ENCODE peak calls at places on chromosome 4, in nine cellular contexts. One of them, this sample, is unnamed.

GRCh38 chr4:152591361-152591760 is 55.5 kb upstream of the FBXW7 start:
- DNase-seq in aorta: no peak
- DNase-seq in head of caudate nucleus: peak
- DNase-seq in psoas muscle: peak
- DNase-seq in AML-193: no peak
- DNase-seq in NCI-H1436: peak
- DNase-seq in activated CD8-positive, alpha-beta memory T cell treated with anti-CD3 and anti-CD28 coated beads for 4 hours: no peak
- DNase-seq in fibroblast of lung: peak
- DNase-seq in stimulated activated CD4-positive, alpha-beta T cell treated with anti-CD3 and anti-CD28 coated beads, TNF-alpha, amount 100 ng/mL, for 1 hour: no peak
- DNase-seq in this sample: no peak

GRCh38 chr4:155972098-155972497 is 18.4 kb upstream of the CTSO start:
- DNase-seq in fibroblast of lung: no peak
- DNase-seq in psoas muscle: no peak
- DNase-seq in head of caudate nucleus: peak
- DNase-seq in activated CD8-positive, alpha-beta memory T cell treated with anti-CD3 and anti-CD28 coated beads for 4 hours: no peak
- DNase-seq in stimulated activated CD4-positive, alpha-beta T cell treated with anti-CD3 and anti-CD28 coated beads, TNF-alpha, amount 100 ng/mL, for 1 hour: no peak
- DNase-seq in AML-193: peak
- DNase-seq in aorta: no peak
- DNase-seq in NCI-H1436: no peak
- DNase-seq in this sample: no peak

GRCh38 chr4:8766610-8767009 is 105.0 kb downstream of the HMX1 start:
- DNase-seq in aorta: peak
- DNase-seq in AML-193: no peak
- DNase-seq in psoas muscle: no peak
- DNase-seq in activated CD8-positive, alpha-beta memory T cell treated with anti-CD3 and anti-CD28 coated beads for 4 hours: no peak
- DNase-seq in fibroblast of lung: no peak
- DNase-seq in NCI-H1436: no peak
- DNase-seq in stimulated activated CD4-positive, alpha-beta T cell treated with anti-CD3 and anti-CD28 coated beads, TNF-alpha, amount 100 ng/mL, for 1 hour: no peak
- DNase-seq in head of caudate nucleus: no peak
- DNase-seq in this sample: no peak

GRCh38 chr4:101862595-101862994 is 72.1 kb downstream of the BANK1 start:
- DNase-seq in psoas muscle: no peak
- DNase-seq in aorta: no peak
- DNase-seq in NCI-H1436: no peak
- DNase-seq in head of caudate nucleus: no peak
- DNase-seq in stimulated activated CD4-positive, alpha-beta T cell treated with anti-CD3 and anti-CD28 coated beads, TNF-alpha, amount 100 ng/mL, for 1 hour: no peak
- DNase-seq in activated CD8-positive, alpha-beta memory T cell treated with anti-CD3 and anti-CD28 coated beads for 4 hours: no peak
- DNase-seq in AML-193: no peak
- DNase-seq in fibroblast of lung: no peak
- DNase-seq in this sample: no peak

GRCh38 chr4:27692098-27692679 is 831.5 kb downstream of the STIM2 start:
- DNase-seq in activated CD8-positive, alpha-beta memory T cell treated with anti-CD3 and anti-CD28 coated beads for 4 hours: no peak
- DNase-seq in aorta: peak
- DNase-seq in fibroblast of lung: peak
- DNase-seq in psoas muscle: no peak
- DNase-seq in NCI-H1436: peak
- DNase-seq in stimulated activated CD4-positive, alpha-beta T cell treated with anti-CD3 and anti-CD28 coated beads, TNF-alpha, amount 100 ng/mL, for 1 hour: no peak
- DNase-seq in AML-193: peak
- DNase-seq in head of caudate nucleus: peak
- DNase-seq in this sample: no peak

GRCh38 chr4:162645381-162645780 is 481.6 kb upstream of the FSTL5 start:
- DNase-seq in stimulated activated CD4-positive, alpha-beta T cell treated with anti-CD3 and anti-CD28 coated beads, TNF-alpha, amount 100 ng/mL, for 1 hour: no peak
- DNase-seq in activated CD8-positive, alpha-beta memory T cell treated with anti-CD3 and anti-CD28 coated beads for 4 hours: no peak
- DNase-seq in head of caudate nucleus: no peak
- DNase-seq in NCI-H1436: no peak
- DNase-seq in fibroblast of lung: peak
- DNase-seq in psoas muscle: no peak
- DNase-seq in AML-193: no peak
- DNase-seq in aorta: no peak
- DNase-seq in this sample: no peak

GRCh38 chr4:38856524-38857337 is at the start of gene TLR6:
- DNase-seq in aorta: no peak
- DNase-seq in fibroblast of lung: peak
- DNase-seq in stimulated activated CD4-positive, alpha-beta T cell treated with anti-CD3 and anti-CD28 coated beads, TNF-alpha, amount 100 ng/mL, for 1 hour: peak
- DNase-seq in NCI-H1436: peak
- DNase-seq in activated CD8-positive, alpha-beta memory T cell treated with anti-CD3 and anti-CD28 coated beads for 4 hours: peak
- DNase-seq in head of caudate nucleus: peak
- DNase-seq in psoas muscle: no peak
- DNase-seq in AML-193: peak
- DNase-seq in this sample: no peak

GRCh38 chr4:185817403-185817818 is 5.4 kb upstream of the SORBS2 start:
- DNase-seq in fibroblast of lung: no peak
- DNase-seq in NCI-H1436: no peak
- DNase-seq in head of caudate nucleus: no peak
- DNase-seq in stimulated activated CD4-positive, alpha-beta T cell treated with anti-CD3 and anti-CD28 coated beads, TNF-alpha, amount 100 ng/mL, for 1 hour: no peak
- DNase-seq in AML-193: no peak
- DNase-seq in psoas muscle: no peak
- DNase-seq in activated CD8-positive, alpha-beta memory T cell treated with anti-CD3 and anti-CD28 coated beads for 4 hours: no peak
- DNase-seq in aorta: no peak
- DNase-seq in this sample: no peak

GRCh38 chr4:182188622-182189021 is 54.6 kb upstream of the TENM3 start:
- DNase-seq in NCI-H1436: no peak
- DNase-seq in psoas muscle: no peak
- DNase-seq in stimulated activated CD4-positive, alpha-beta T cell treated with anti-CD3 and anti-CD28 coated beads, TNF-alpha, amount 100 ng/mL, for 1 hour: no peak
- DNase-seq in aorta: no peak
- DNase-seq in activated CD8-positive, alpha-beta memory T cell treated with anti-CD3 and anti-CD28 coated beads for 4 hours: no peak
- DNase-seq in head of caudate nucleus: no peak
- DNase-seq in fibroblast of lung: peak
- DNase-seq in AML-193: no peak
- DNase-seq in this sample: no peak

GRCh38 chr4:113303315-113303714 is 253.9 kb downstream of the ANK2 start:
- DNase-seq in fibroblast of lung: no peak
- DNase-seq in psoas muscle: no peak
- DNase-seq in aorta: no peak
- DNase-seq in AML-193: no peak
- DNase-seq in NCI-H1436: no peak
- DNase-seq in activated CD8-positive, alpha-beta memory T cell treated with anti-CD3 and anti-CD28 coated beads for 4 hours: no peak
- DNase-seq in stimulated activated CD4-positive, alpha-beta T cell treated with anti-CD3 and anti-CD28 coated beads, TNF-alpha, amount 100 ng/mL, for 1 hour: no peak
- DNase-seq in head of caudate nucleus: no peak
- DNase-seq in this sample: no peak

GRCh38 chr4:99808260-99808857 is 8.3 kb upstream of the DAPP1 start:
- DNase-seq in stimulated activated CD4-positive, alpha-beta T cell treated with anti-CD3 and anti-CD28 coated beads, TNF-alpha, amount 100 ng/mL, for 1 hour: peak
- DNase-seq in aorta: no peak
- DNase-seq in AML-193: peak
- DNase-seq in fibroblast of lung: peak
- DNase-seq in activated CD8-positive, alpha-beta memory T cell treated with anti-CD3 and anti-CD28 coated beads for 4 hours: peak
- DNase-seq in NCI-H1436: peak
- DNase-seq in psoas muscle: peak
- DNase-seq in head of caudate nucleus: peak
- DNase-seq in this sample: no peak

GRCh38 chr4:156976147-156976546 is 4.5 kb upstream of the PDGFC start:
- DNase-seq in head of caudate nucleus: no peak
- DNase-seq in psoas muscle: no peak
- DNase-seq in NCI-H1436: no peak
- DNase-seq in activated CD8-positive, alpha-beta memory T cell treated with anti-CD3 and anti-CD28 coated beads for 4 hours: no peak
- DNase-seq in stimulated activated CD4-positive, alpha-beta T cell treated with anti-CD3 and anti-CD28 coated beads, TNF-alpha, amount 100 ng/mL, for 1 hour: no peak
- DNase-seq in aorta: no peak
- DNase-seq in fibroblast of lung: peak
- DNase-seq in AML-193: no peak
- DNase-seq in this sample: no peak

GRCh38 chr4:173514641-173515217 is 15.3 kb downstream of the HAND2 start:
- DNase-seq in psoas muscle: no peak
- DNase-seq in fibroblast of lung: no peak
- DNase-seq in stimulated activated CD4-positive, alpha-beta T cell treated with anti-CD3 and anti-CD28 coated beads, TNF-alpha, amount 100 ng/mL, for 1 hour: no peak
- DNase-seq in NCI-H1436: no peak
- DNase-seq in head of caudate nucleus: no peak
- DNase-seq in aorta: no peak
- DNase-seq in activated CD8-positive, alpha-beta memory T cell treated with anti-CD3 and anti-CD28 coated beads for 4 hours: no peak
- DNase-seq in AML-193: no peak
- DNase-seq in this sample: no peak

GRCh38 chr4:77040856-77041576 is 34.8 kb downstream of the CCNI start:
- DNase-seq in fibroblast of lung: peak
- DNase-seq in psoas muscle: no peak
- DNase-seq in aorta: no peak
- DNase-seq in stimulated activated CD4-positive, alpha-beta T cell treated with anti-CD3 and anti-CD28 coated beads, TNF-alpha, amount 100 ng/mL, for 1 hour: no peak
- DNase-seq in NCI-H1436: no peak
- DNase-seq in head of caudate nucleus: no peak
- DNase-seq in activated CD8-positive, alpha-beta memory T cell treated with anti-CD3 and anti-CD28 coated beads for 4 hours: no peak
- DNase-seq in AML-193: peak
- DNase-seq in this sample: no peak

GRCh38 chr4:169724251-169724650 is 33.5 kb downstream of the HPF1 start:
- DNase-seq in AML-193: no peak
- DNase-seq in psoas muscle: no peak
- DNase-seq in activated CD8-positive, alpha-beta memory T cell treated with anti-CD3 and anti-CD28 coated beads for 4 hours: no peak
- DNase-seq in fibroblast of lung: peak
- DNase-seq in aorta: no peak
- DNase-seq in head of caudate nucleus: no peak
- DNase-seq in NCI-H1436: no peak
- DNase-seq in stimulated activated CD4-positive, alpha-beta T cell treated with anti-CD3 and anti-CD28 coated beads, TNF-alpha, amount 100 ng/mL, for 1 hour: no peak
- DNase-seq in this sample: no peak

GRCh38 chr4:15040916-15041463 is 38.7 kb downstream of the CPEB2 start:
- DNase-seq in fibroblast of lung: peak
- DNase-seq in head of caudate nucleus: no peak
- DNase-seq in aorta: no peak
- DNase-seq in activated CD8-positive, alpha-beta memory T cell treated with anti-CD3 and anti-CD28 coated beads for 4 hours: no peak
- DNase-seq in AML-193: no peak
- DNase-seq in stimulated activated CD4-positive, alpha-beta T cell treated with anti-CD3 and anti-CD28 coated beads, TNF-alpha, amount 100 ng/mL, for 1 hour: no peak
- DNase-seq in psoas muscle: no peak
- DNase-seq in NCI-H1436: no peak
- DNase-seq in this sample: no peak

GRCh38 chr4:128428397-128428796 is 140.8 kb upstream of the PGRMC2 start:
- DNase-seq in stimulated activated CD4-positive, alpha-beta T cell treated with anti-CD3 and anti-CD28 coated beads, TNF-alpha, amount 100 ng/mL, for 1 hour: no peak
- DNase-seq in head of caudate nucleus: no peak
- DNase-seq in fibroblast of lung: no peak
- DNase-seq in aorta: no peak
- DNase-seq in activated CD8-positive, alpha-beta memory T cell treated with anti-CD3 and anti-CD28 coated beads for 4 hours: no peak
- DNase-seq in NCI-H1436: no peak
- DNase-seq in AML-193: no peak
- DNase-seq in psoas muscle: no peak
- DNase-seq in this sample: no peak

GRCh38 chr4:7293703-7294102 is 101.4 kb downstream of the SORCS2 start:
- DNase-seq in stimulated activated CD4-positive, alpha-beta T cell treated with anti-CD3 and anti-CD28 coated beads, TNF-alpha, amount 100 ng/mL, for 1 hour: no peak
- DNase-seq in AML-193: no peak
- DNase-seq in NCI-H1436: no peak
- DNase-seq in psoas muscle: no peak
- DNase-seq in head of caudate nucleus: no peak
- DNase-seq in fibroblast of lung: no peak
- DNase-seq in aorta: no peak
- DNase-seq in activated CD8-positive, alpha-beta memory T cell treated with anti-CD3 and anti-CD28 coated beads for 4 hours: no peak
- DNase-seq in this sample: no peak

GRCh38 chr4:56782019-56782418 is 39.5 kb downstream of the SPINK2 start:
- DNase-seq in NCI-H1436: no peak
- DNase-seq in psoas muscle: no peak
- DNase-seq in AML-193: no peak
- DNase-seq in activated CD8-positive, alpha-beta memory T cell treated with anti-CD3 and anti-CD28 coated beads for 4 hours: no peak
- DNase-seq in head of caudate nucleus: no peak
- DNase-seq in stimulated activated CD4-positive, alpha-beta T cell treated with anti-CD3 and anti-CD28 coated beads, TNF-alpha, amount 100 ng/mL, for 1 hour: no peak
- DNase-seq in aorta: no peak
- DNase-seq in fibroblast of lung: no peak
- DNase-seq in this sample: no peak

GRCh38 chr4:18593297-18594002 is 571.9 kb upstream of the LCORL start:
- DNase-seq in fibroblast of lung: peak
- DNase-seq in psoas muscle: no peak
- DNase-seq in stimulated activated CD4-positive, alpha-beta T cell treated with anti-CD3 and anti-CD28 coated beads, TNF-alpha, amount 100 ng/mL, for 1 hour: peak
- DNase-seq in head of caudate nucleus: peak
- DNase-seq in AML-193: peak
- DNase-seq in aorta: no peak
- DNase-seq in activated CD8-positive, alpha-beta memory T cell treated with anti-CD3 and anti-CD28 coated beads for 4 hours: peak
- DNase-seq in NCI-H1436: peak
- DNase-seq in this sample: peak

GRCh38 chr4:133775881-133776280 is 425.7 kb downstream of the PABPC4L start:
- DNase-seq in head of caudate nucleus: no peak
- DNase-seq in AML-193: no peak
- DNase-seq in psoas muscle: no peak
- DNase-seq in fibroblast of lung: peak
- DNase-seq in stimulated activated CD4-positive, alpha-beta T cell treated with anti-CD3 and anti-CD28 coated beads, TNF-alpha, amount 100 ng/mL, for 1 hour: no peak
- DNase-seq in aorta: no peak
- DNase-seq in NCI-H1436: no peak
- DNase-seq in activated CD8-positive, alpha-beta memory T cell treated with anti-CD3 and anti-CD28 coated beads for 4 hours: no peak
- DNase-seq in this sample: no peak

GRCh38 chr4:145034727-145035211 is 63.2 kb downstream of the ANAPC10 start:
- DNase-seq in fibroblast of lung: peak
- DNase-seq in psoas muscle: peak
- DNase-seq in activated CD8-positive, alpha-beta memory T cell treated with anti-CD3 and anti-CD28 coated beads for 4 hours: no peak
- DNase-seq in NCI-H1436: no peak
- DNase-seq in stimulated activated CD4-positive, alpha-beta T cell treated with anti-CD3 and anti-CD28 coated beads, TNF-alpha, amount 100 ng/mL, for 1 hour: no peak
- DNase-seq in aorta: no peak
- DNase-seq in head of caudate nucleus: no peak
- DNase-seq in AML-193: no peak
- DNase-seq in this sample: no peak

GRCh38 chr4:59629348-59629747 is 1570.8 kb upstream of the ADGRL3 start:
- DNase-seq in head of caudate nucleus: no peak
- DNase-seq in NCI-H1436: no peak
- DNase-seq in activated CD8-positive, alpha-beta memory T cell treated with anti-CD3 and anti-CD28 coated beads for 4 hours: no peak
- DNase-seq in fibroblast of lung: no peak
- DNase-seq in aorta: no peak
- DNase-seq in psoas muscle: no peak
- DNase-seq in stimulated activated CD4-positive, alpha-beta T cell treated with anti-CD3 and anti-CD28 coated beads, TNF-alpha, amount 100 ng/mL, for 1 hour: no peak
- DNase-seq in AML-193: no peak
- DNase-seq in this sample: no peak

GRCh38 chr4:6134612-6135220 is 65.6 kb downstream of the JAKMIP1 start:
- DNase-seq in activated CD8-positive, alpha-beta memory T cell treated with anti-CD3 and anti-CD28 coated beads for 4 hours: peak
- DNase-seq in psoas muscle: no peak
- DNase-seq in head of caudate nucleus: no peak
- DNase-seq in stimulated activated CD4-positive, alpha-beta T cell treated with anti-CD3 and anti-CD28 coated beads, TNF-alpha, amount 100 ng/mL, for 1 hour: peak
- DNase-seq in AML-193: no peak
- DNase-seq in aorta: peak
- DNase-seq in fibroblast of lung: no peak
- DNase-seq in NCI-H1436: no peak
- DNase-seq in this sample: no peak

GRCh38 chr4:10527438-10527837 is 70.2 kb upstream of the ZNF518B start:
- DNase-seq in fibroblast of lung: no peak
- DNase-seq in stimulated activated CD4-positive, alpha-beta T cell treated with anti-CD3 and anti-CD28 coated beads, TNF-alpha, amount 100 ng/mL, for 1 hour: no peak
- DNase-seq in aorta: no peak
- DNase-seq in NCI-H1436: no peak
- DNase-seq in activated CD8-positive, alpha-beta memory T cell treated with anti-CD3 and anti-CD28 coated beads for 4 hours: no peak
- DNase-seq in head of caudate nucleus: no peak
- DNase-seq in psoas muscle: no peak
- DNase-seq in AML-193: no peak
- DNase-seq in this sample: no peak

GRCh38 chr4:126375462-126376054 is 1060.8 kb downstream of the FAT4 start:
- DNase-seq in head of caudate nucleus: no peak
- DNase-seq in activated CD8-positive, alpha-beta memory T cell treated with anti-CD3 and anti-CD28 coated beads for 4 hours: no peak
- DNase-seq in stimulated activated CD4-positive, alpha-beta T cell treated with anti-CD3 and anti-CD28 coated beads, TNF-alpha, amount 100 ng/mL, for 1 hour: no peak
- DNase-seq in AML-193: no peak
- DNase-seq in aorta: no peak
- DNase-seq in NCI-H1436: no peak
- DNase-seq in psoas muscle: no peak
- DNase-seq in fibroblast of lung: peak
- DNase-seq in this sample: no peak

GRCh38 chr4:153010137-153010536 is 74.0 kb downstream of the FHDC1 start:
- DNase-seq in aorta: no peak
- DNase-seq in fibroblast of lung: no peak
- DNase-seq in NCI-H1436: no peak
- DNase-seq in AML-193: no peak
- DNase-seq in head of caudate nucleus: no peak
- DNase-seq in activated CD8-positive, alpha-beta memory T cell treated with anti-CD3 and anti-CD28 coated beads for 4 hours: no peak
- DNase-seq in stimulated activated CD4-positive, alpha-beta T cell treated with anti-CD3 and anti-CD28 coated beads, TNF-alpha, amount 100 ng/mL, for 1 hour: no peak
- DNase-seq in psoas muscle: no peak
- DNase-seq in this sample: no peak

GRCh38 chr4:83170952-83171399 is 56.4 kb upstream of the PLAC8 start:
- DNase-seq in fibroblast of lung: no peak
- DNase-seq in aorta: no peak
- DNase-seq in AML-193: no peak
- DNase-seq in stimulated activated CD4-positive, alpha-beta T cell treated with anti-CD3 and anti-CD28 coated beads, TNF-alpha, amount 100 ng/mL, for 1 hour: no peak
- DNase-seq in activated CD8-positive, alpha-beta memory T cell treated with anti-CD3 and anti-CD28 coated beads for 4 hours: no peak
- DNase-seq in psoas muscle: no peak
- DNase-seq in head of caudate nucleus: no peak
- DNase-seq in NCI-H1436: no peak
- DNase-seq in this sample: no peak

GRCh38 chr4:73341454-73341853 is 62.6 kb upstream of the ALB start:
- DNase-seq in aorta: no peak
- DNase-seq in AML-193: peak
- DNase-seq in head of caudate nucleus: peak
- DNase-seq in fibroblast of lung: peak
- DNase-seq in NCI-H1436: peak
- DNase-seq in activated CD8-positive, alpha-beta memory T cell treated with anti-CD3 and anti-CD28 coated beads for 4 hours: no peak
- DNase-seq in stimulated activated CD4-positive, alpha-beta T cell treated with anti-CD3 and anti-CD28 coated beads, TNF-alpha, amount 100 ng/mL, for 1 hour: no peak
- DNase-seq in psoas muscle: no peak
- DNase-seq in this sample: peak

GRCh38 chr4:132596186-132596585 is 552.9 kb upstream of the PCDH10 start:
- DNase-seq in AML-193: no peak
- DNase-seq in stimulated activated CD4-positive, alpha-beta T cell treated with anti-CD3 and anti-CD28 coated beads, TNF-alpha, amount 100 ng/mL, for 1 hour: no peak
- DNase-seq in psoas muscle: no peak
- DNase-seq in aorta: no peak
- DNase-seq in activated CD8-positive, alpha-beta memory T cell treated with anti-CD3 and anti-CD28 coated beads for 4 hours: no peak
- DNase-seq in head of caudate nucleus: no peak
- DNase-seq in NCI-H1436: no peak
- DNase-seq in fibroblast of lung: no peak
- DNase-seq in this sample: no peak

GRCh38 chr4:15341733-15342300 is 86.0 kb upstream of the C1QTNF7 start:
- DNase-seq in activated CD8-positive, alpha-beta memory T cell treated with anti-CD3 and anti-CD28 coated beads for 4 hours: no peak
- DNase-seq in head of caudate nucleus: no peak
- DNase-seq in fibroblast of lung: no peak
- DNase-seq in NCI-H1436: no peak
- DNase-seq in stimulated activated CD4-positive, alpha-beta T cell treated with anti-CD3 and anti-CD28 coated beads, TNF-alpha, amount 100 ng/mL, for 1 hour: no peak
- DNase-seq in aorta: no peak
- DNase-seq in AML-193: no peak
- DNase-seq in psoas muscle: peak
- DNase-seq in this sample: no peak

This sample was measured in NCI-H1930.